ENCODE peak calls at places on chromosomes 7 and 10, in five cellular contexts. S is NCI-H2107, Q is LoVo, L is NT2/D1, M is NCI-H1092 treated with DMSO at 0.1 percent for 48 hours. P is an unnamed sample.

GRCh38 chr10:753530-753929 is 64.1 kb upstream of the DIP2C start:
- DNase-seq in S (no peak), Q (no peak), L (no peak), M (no peak), P (no peak)

GRCh38 chr10:20957744-20958143 is 60.6 kb upstream of the NEBL start:
- DNase-seq in S (no peak), Q (no peak), L (no peak), M (no peak), P (no peak)

GRCh38 chr10:88127766-88128165 is 264.3 kb downstream of the PTEN start:
- DNase-seq in S (no peak), Q (no peak), L (no peak), M (no peak), P (no peak)

GRCh38 chr10:103767756-103768155 is 87.6 kb downstream of the SH3PXD2A start:
- DNase-seq in S (no peak), Q (no peak), L (no peak), M (no peak), P (no peak)

GRCh38 chr7:92053312-92053711 is 81.0 kb downstream of the CYP51A1 start:
- DNase-seq in S (no peak), Q (no peak), L (no peak), M (no peak), P (no peak)

GRCh38 chr10:14688606-14689005 is 86.1 kb downstream of the FAM107B start:
- DNase-seq in S (no peak), Q (no peak), L (no peak), M (no peak), P (peak)

GRCh38 chr7:29565982-29566746 is 2.5 kb downstream of the PRR15 start:
- DNase-seq in S (no peak), Q (no peak), L (no peak), M (no peak), P (peak)

GRCh38 chr10:52436664-52437063 is 122.6 kb downstream of the DKK1 start:
- DNase-seq in S (no peak), Q (no peak), L (no peak), M (no peak), P (peak)

GRCh38 chr7:132270517-132270916 is 305.8 kb downstream of the PLXNA4 start:
- DNase-seq in S (no peak), Q (peak), L (no peak), M (no peak), P (no peak)

GRCh38 chr10:73586583-73586984 is 4.6 kb downstream of the USP54 start:
- DNase-seq in S (no peak), Q (peak), L (no peak), M (no peak), P (no peak)

GRCh38 chr10:17644485-17644964 is 574 bp downstream of the STAM start:
- DNase-seq in S (no peak), Q (no peak), L (no peak), M (peak), P (peak)

GRCh38 chr10:83862723-83863122 is 276.6 kb upstream of the GHITM start:
- DNase-seq in S (no peak), Q (no peak), L (no peak), M (peak), P (no peak)

GRCh38 chr7:155858521-155859061 is 46.3 kb upstream of the SHH start:
- DNase-seq in S (no peak), Q (peak), L (no peak), M (no peak), P (no peak)

GRCh38 chr10:43111921-43112607 is 26.2 kb upstream of the CSGALNACT2 start:
- DNase-seq in S (no peak), Q (no peak), L (no peak), M (no peak), P (no peak)

P was measured in AG08396.